ENCODE peak calls at places on chromosomes 4 and X, in six cellular contexts. O is OCI-LY7, I is cardiac muscle cell, D is psoas muscle, M is hepatocyte, Y is adrenal gland. R is an unnamed sample.
A peak's percentile ranks its signal among the peaks of the same experiment; 100 is the strongest.

GRCh38 chr4:80279751-80280150 is 13.3 kb downstream of the FGF5 start:
- DNase-seq in O (no peak), I (no peak), D (no peak), M (no peak), Y (no peak), R (no peak)

GRCh38 chrX:397575-397974 is 10.9 kb upstream of the PPP2R3B start:
- DNase-seq in O (no peak), I (peak; percentile 65), D (no peak), M (peak; percentile 28), Y (peak; percentile 37), R (no peak)

GRCh38 chr4:126568652-126569580 is 1063.8 kb upstream of the INTU start:
- DNase-seq in O (no peak), I (no peak), D (no peak), M (no peak), Y (no peak), R (peak; percentile 5)

GRCh38 chr4:139324620-139325019 is 22.3 kb upstream of the NDUFC1 start:
- DNase-seq in O (no peak), I (no peak), D (no peak), M (no peak), Y (no peak), R (no peak)

GRCh38 chr4:66575024-66575696 is 904.9 kb upstream of the EPHA5 start:
- DNase-seq in O (no peak), I (peak; percentile 76), D (peak; percentile 29), M (peak; percentile 84), Y (peak; percentile 91), R (no peak)

GRCh38 chr4:40804598-40804997 is 54.8 kb downstream of the NSUN7 start:
- DNase-seq in O (no peak), I (no peak), D (no peak), M (no peak), Y (no peak), R (no peak)

GRCh38 chrX:47248576-47248975 is 15.8 kb downstream of the USP11 start:
- DNase-seq in O (no peak), I (no peak), D (no peak), M (no peak), Y (no peak), R (no peak)

GRCh38 chrX:45513042-45513441 is 312.4 kb upstream of the DIPK2B start:
- DNase-seq in O (no peak), I (no peak), D (no peak), M (no peak), Y (no peak), R (peak; percentile 71)

GRCh38 chr4:142416711-142417275 is 429.3 kb downstream of the INPP4B start:
- DNase-seq in O (no peak), I (peak; percentile 53), D (no peak), M (no peak), Y (no peak), R (peak; percentile 55)

GRCh38 chrX:9357500-9358139 is 107.2 kb upstream of the TBL1X start:
- DNase-seq in O (no peak), I (no peak), D (no peak), M (no peak), Y (no peak), R (no peak)

GRCh38 chrX:153650959-153651358 is 4.0 kb downstream of the DUSP9 start:
- DNase-seq in O (no peak), I (no peak), D (no peak), M (no peak), Y (no peak), R (no peak)

GRCh38 chr4:40180356-40180755 is 16.5 kb upstream of the RHOH start:
- DNase-seq in O (no peak), I (peak; percentile 77), D (no peak), M (no peak), Y (no peak), R (peak; percentile 88)

GRCh38 chrX:138648570-138648969 is 62.9 kb downstream of the FGF13 start:
- DNase-seq in O (no peak), I (no peak), D (no peak), M (no peak), Y (no peak), R (peak; percentile 3)

GRCh38 chrX:1034717-1035116 is 177.7 kb downstream of the CRLF2 start:
- DNase-seq in O (no peak), I (no peak), D (no peak), M (no peak), Y (no peak), R (no peak)

GRCh38 chrX:153370293-153371055 is 30.7 kb downstream of the PNMA6E start:
- DNase-seq in O (no peak), I (no peak), D (no peak), M (no peak), Y (no peak), R (no peak)

GRCh38 chr4:65508169-65508568 is 162.1 kb downstream of the EPHA5 start:
- DNase-seq in O (no peak), I (peak; percentile 67), D (no peak), M (no peak), Y (no peak), R (peak; percentile 45)

DNA sequence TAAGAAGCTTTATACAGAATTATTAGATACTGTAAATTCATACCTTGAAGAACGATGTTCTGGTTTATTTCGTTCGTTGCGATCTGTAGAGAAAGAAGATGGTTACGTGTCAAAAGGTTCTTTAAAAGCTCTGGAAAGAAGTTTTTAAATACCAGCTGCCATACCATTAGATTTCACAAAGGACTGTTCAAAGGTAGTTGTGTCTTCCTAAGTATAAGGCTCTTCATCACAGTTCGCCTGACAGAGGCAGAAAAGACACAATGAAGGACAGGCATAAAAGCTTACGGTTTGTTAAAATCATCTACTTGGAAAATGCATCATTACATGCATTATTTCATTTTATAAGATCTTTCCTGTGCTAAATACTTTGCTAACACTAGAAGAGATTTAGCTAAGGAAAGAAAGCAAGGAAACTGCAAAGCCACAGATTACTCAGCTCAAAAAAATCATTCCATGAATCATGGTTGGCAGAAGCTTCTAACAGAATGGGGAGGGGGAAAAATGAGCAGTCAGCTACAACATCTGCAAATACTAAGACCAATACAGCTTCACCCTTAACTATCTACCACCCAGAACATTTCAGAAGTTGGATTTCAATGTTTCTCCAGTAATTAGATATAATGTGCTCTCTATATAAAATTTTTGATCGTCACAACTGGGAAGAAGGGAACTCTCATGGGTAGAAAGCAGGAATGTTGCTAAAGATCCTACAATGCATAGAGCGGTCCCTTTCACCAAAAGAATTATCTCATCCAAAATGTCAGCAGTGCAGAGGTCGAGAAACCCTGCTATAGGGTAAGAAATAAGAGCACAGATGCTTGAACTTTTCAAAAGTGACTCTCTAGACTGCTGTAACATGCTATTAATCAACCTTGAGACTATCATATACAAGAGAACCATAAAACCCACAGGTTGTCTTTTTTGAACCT is 50.7 kb upstream of the PRSS48 start:
- DNase-seq in O (no peak), I (peak; percentile 89), D (no peak), M (peak; percentile 46), Y (no peak), R (no peak)
- H3K4me3 ChIP-seq in O (no peak overlapping the region), I (no peak overlapping the region), D (peak overlapping the region; percentile 51), M (peak overlapping the region; percentile 13), Y (no peak overlapping the region), R (no peak overlapping the region)

GRCh38 chr4:108031427-108032083 is 41.9 kb downstream of the HADH start:
- DNase-seq in O (no peak), I (no peak), D (no peak), M (no peak), Y (no peak), R (no peak)

GRCh38 chr4:108033348-108033747 is 43.7 kb downstream of the HADH start:
- DNase-seq in O (peak; percentile 50), I (no peak), D (no peak), M (no peak), Y (no peak), R (no peak)

GRCh38 chr4:108029731-108030130 is 40.0 kb downstream of the HADH start:
- DNase-seq in O (no peak), I (no peak), D (no peak), M (no peak), Y (no peak), R (no peak)

GRCh38 chr4:108030332-108030731 is 40.6 kb downstream of the HADH start:
- DNase-seq in O (peak; percentile 90), I (peak; percentile 77), D (no peak), M (peak; percentile 71), Y (peak; percentile 70), R (peak; percentile 50)

GRCh38 chr4:108029321-108029720 is 39.6 kb downstream of the HADH start:
- DNase-seq in O (peak; percentile 43), I (no peak), D (no peak), M (no peak), Y (no peak), R (no peak)
- H3K27ac ChIP-seq in O (peak overlapping the region; percentile 20), I (no peak overlapping the region), D (no peak overlapping the region), M (no peak overlapping the region), Y (no peak overlapping the region), R (no peak overlapping the region)

GRCh38 chr4:87014284-87014782 is 79.5 kb downstream of the AFF1 start:
- DNase-seq in O (no peak), I (peak; percentile 74), D (no peak), M (no peak), Y (no peak), R (peak; percentile 62)
- H3K4me3 ChIP-seq in O (no peak overlapping the region), I (no peak overlapping the region), D (peak overlapping the region; percentile 23), M (no peak overlapping the region), Y (no peak overlapping the region), R (peak overlapping the region; percentile 34)

GRCh38 chrX:15854080-15854655 is 445 bp downstream of the AP1S2 start:
- DNase-seq in O (peak; percentile 55), I (peak; percentile 9), D (peak; percentile 63), M (peak; percentile 79), Y (peak; percentile 51), R (peak; percentile 37)
- H3K27ac ChIP-seq in O (peak overlapping the region; percentile 95), I (peak overlapping the region; percentile 89), D (peak overlapping the region; percentile 92), M (peak overlapping the region; percentile 79), Y (peak overlapping the region; percentile 88), R (peak overlapping the region; percentile 84)

GRCh38 chrX:39327255-39327654 is 526.0 kb downstream of the MID1IP1 start:
- DNase-seq in O (no peak), I (no peak), D (no peak), M (no peak), Y (no peak), R (peak; percentile 4)
- H3K4me3 ChIP-seq in O (no peak overlapping the region), I (no peak overlapping the region), D (no peak overlapping the region), M (no peak overlapping the region), Y (no peak overlapping the region), R (no peak overlapping the region)

GRCh38 chr4:12472082-12472481 is 1012.1 kb downstream of the RAB28 start:
- DNase-seq in O (no peak), I (no peak), D (no peak), M (peak; percentile 8), Y (no peak), R (no peak)
- H3K27ac ChIP-seq in O (no peak overlapping the region), I (no peak overlapping the region), D (no peak overlapping the region), M (no peak overlapping the region), Y (no peak overlapping the region), R (no peak overlapping the region)

R was measured in A673.